ENCODE peak calls at places on chromosomes 7 and 10, in nine cellular contexts. T is left ventricle myocardium inferior, K is lower lobe of right lung, A is upper lobe of right lung, D is heart left ventricle, O is right cardiac atrium, H is esophagus squamous epithelium, U is hepatocyte, Q is fibroblast of lung. L is an unnamed sample.

GRCh38 chr10:72089618-72090017 is 1.3 kb upstream of the SPOCK2 start:
- DNase-seq in Q (peak; percentile 50), H (no peak), T (no peak), O (no peak), A (no peak), D (no peak), U (peak; percentile 52), K (no peak), L (no peak)

GRCh38 chr10:81027223-81027622 is 489.5 kb downstream of the SH2D4B start:
- DNase-seq in U (no peak), T (no peak), K (no peak), Q (no peak), H (no peak), A (no peak), D (no peak), O (no peak), L (no peak)

GRCh38 chr10:100811752-100812750 is 66.7 kb downstream of the PAX2 start:
- DNase-seq in U (no peak), D (no peak), O (no peak), A (peak; percentile 46), K (no peak), H (no peak), Q (no peak), T (no peak), L (no peak)

GRCh38 chr7:86598311-86598710 is 45.4 kb upstream of the GRM3 start:
- DNase-seq in K (no peak), Q (no peak), O (peak; percentile 48), D (no peak), U (peak; percentile 16), H (no peak), T (no peak), A (peak; percentile 51), L (no peak)

GRCh38 chr10:124688889-124689670 is 55.1 kb downstream of the FAM53B start:
- DNase-seq in Q (no peak), K (peak; percentile 14), D (no peak), U (no peak), T (no peak), O (peak; percentile 30), H (no peak), A (no peak), L (peak; percentile 45)

GRCh38 chr7:39645482-39646407 is 22.4 kb downstream of the RALA start:
- DNase-seq in D (no peak), T (no peak), A (no peak), Q (no peak), U (no peak), H (no peak), O (no peak), K (no peak), L (no peak)

GRCh38 chr10:43137701-43137970 is 609 bp upstream of the CSGALNACT2 start:
- DNase-seq in O (peak; percentile 82), A (peak; percentile 81), H (no peak), Q (peak; percentile 57), T (peak; percentile 52), U (peak; percentile 69), D (peak; percentile 60), K (peak; percentile 67), L (no peak)

GRCh38 chr10:122484276-122485060 is 23.1 kb downstream of the HTRA1 start:
- DNase-seq in A (no peak), D (no peak), Q (no peak), U (no peak), K (no peak), H (no peak), T (no peak), O (no peak), L (no peak)

GRCh38 chr10:9211228-9211627 is 1156.7 kb downstream of the GATA3 start:
- DNase-seq in D (no peak), Q (peak; percentile 9), U (no peak), A (no peak), K (no peak), O (no peak), T (no peak), H (no peak), L (no peak)

GRCh38 chr7:36684951-36685350 is 39.3 kb downstream of the AOAH start:
- DNase-seq in H (no peak), A (no peak), K (no peak), O (no peak), U (no peak), D (no peak), T (no peak), Q (no peak), L (no peak)

GRCh38 chr7:148821422-148821821 is 62.7 kb downstream of the EZH2 start:
- DNase-seq in O (no peak), D (no peak), U (no peak), T (no peak), Q (no peak), A (no peak), K (no peak), H (no peak), L (no peak)

GRCh38 chr7:91630581-91631370 is 249.7 kb downstream of the MTERF1 start:
- DNase-seq in K (no peak), O (no peak), D (no peak), U (no peak), T (no peak), H (no peak), Q (no peak), A (no peak), L (no peak)

GRCh38 chr7:106767073-106767472 is 98.0 kb upstream of the PIK3CG start:
- DNase-seq in T (no peak), Q (peak; percentile 28), O (no peak), U (no peak), K (no peak), H (no peak), A (no peak), D (no peak), L (no peak)

GRCh38 chr7:142434666-142435174 is 176.9 kb upstream of the PRSS58 start:
- DNase-seq in H (no peak), O (no peak), A (no peak), Q (no peak), U (no peak), K (no peak), D (no peak), T (no peak), L (no peak)

GRCh38 chr10:128867819-128868218 is 599.2 kb upstream of the MGMT start:
- DNase-seq in T (no peak), A (no peak), U (no peak), D (no peak), Q (no peak), K (no peak), O (no peak), H (no peak), L (no peak)

GRCh38 chr7:3232228-3232627 is 68.8 kb upstream of the SDK1 start:
- DNase-seq in H (no peak), A (no peak), D (no peak), K (no peak), Q (peak; percentile 57), O (no peak), U (no peak), T (no peak), L (no peak)

GRCh38 chr10:69838418-69838817 is 36.7 kb downstream of the COL13A1 start:
- DNase-seq in H (no peak), T (no peak), U (no peak), Q (no peak), A (no peak), D (no peak), O (no peak), K (no peak), L (no peak)
- H3K4me1 ChIP-seq in H (no peaks in the 10 kb centered on the region), T (peaks cover 12% of the 10 kb centered on the region), U (peaks cover 31% of the 10 kb centered on the region), Q (peaks cover 8% of the 10 kb centered on the region), A (no peaks in the 10 kb centered on the region), D (peaks cover 9% of the 10 kb centered on the region), O (peaks cover 4% of the 10 kb centered on the region), K (no peaks in the 10 kb centered on the region), L (no peaks in the 10 kb centered on the region)

GRCh38 chr10:22333667-22334282 is 11.5 kb upstream of the SPAG6 start:
- DNase-seq in D (no peak), A (no peak), O (peak; percentile 32), H (no peak), K (no peak), T (no peak), Q (no peak), U (no peak), L (no peak)

GRCh38 chr10:22334414-22335203 is 10.7 kb upstream of the SPAG6 start:
- DNase-seq in T (no peak), D (peak; percentile 25), Q (no peak), H (no peak), U (peak; percentile 66), A (no peak), K (no peak), O (peak; percentile 64), L (peak; percentile 2)

GRCh38 chr10:22338260-22338894 is 6.9 kb upstream of the SPAG6 start:
- DNase-seq in K (no peak), O (no peak), Q (no peak), H (no peak), A (no peak), U (no peak), T (no peak), D (no peak), L (no peak)

GRCh38 chr10:22333167-22333566 is 12.1 kb upstream of the SPAG6 start:
- DNase-seq in Q (no peak), U (no peak), T (no peak), A (no peak), D (no peak), H (no peak), O (no peak), K (no peak), L (no peak)

GRCh38 chr10:22335204-22335956 is 9.9 kb upstream of the SPAG6 start:
- DNase-seq in T (no peak), H (no peak), K (peak; percentile 71), Q (peak; percentile 62), U (peak; percentile 72), A (peak; percentile 76), O (peak; percentile 79), D (peak; percentile 32), L (peak; percentile 62)
- H3K27me3 ChIP-seq in T (peaks cover 69% of the 10 kb centered on the region), H (peaks cover 57% of the 10 kb centered on the region), K (peaks cover 65% of the 10 kb centered on the region), Q (peaks cover 48% of the 10 kb centered on the region), U (peaks cover 84% of the 10 kb centered on the region), A (peaks cover 60% of the 10 kb centered on the region), O (peaks cover 3% of the 10 kb centered on the region), D (peaks cover 41% of the 10 kb centered on the region), L (peaks cover 47% of the 10 kb centered on the region)

DNA sequence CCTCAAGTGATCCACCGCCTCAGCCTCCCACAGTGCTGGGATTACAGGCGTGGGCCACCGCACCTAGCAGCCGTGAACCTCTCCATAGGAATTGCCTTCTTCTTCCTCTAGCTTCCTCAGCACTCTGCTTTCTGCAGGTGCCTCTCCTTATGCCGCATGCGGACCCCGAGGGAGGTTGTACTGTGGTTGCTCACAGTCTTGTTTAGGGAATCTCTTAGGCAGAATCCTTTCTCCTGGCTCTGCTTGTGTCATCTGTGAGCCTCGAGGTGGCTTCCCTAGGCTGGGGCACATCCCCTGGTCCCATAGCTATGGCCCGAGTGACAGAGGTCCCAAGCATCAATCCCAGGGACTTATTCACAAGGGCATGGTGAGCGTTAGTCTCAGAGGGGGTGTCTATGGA is 33.2 kb upstream of the GIMAP8 start:
- DNase-seq in H (no peak), Q (no peak), D (no peak), A (no peak), U (no peak), K (no peak), T (no peak), O (no peak), L (no peak)
- H3K4me1 ChIP-seq in H (no peaks in the 10 kb centered on the region), Q (no peaks in the 10 kb centered on the region), D (no peaks in the 10 kb centered on the region), A (no peaks in the 10 kb centered on the region), U (no peaks in the 10 kb centered on the region), K (peaks cover 6% of the 10 kb centered on the region), T (peaks cover 4% of the 10 kb centered on the region), O (no peaks in the 10 kb centered on the region), L (no peaks in the 10 kb centered on the region)

DNA sequence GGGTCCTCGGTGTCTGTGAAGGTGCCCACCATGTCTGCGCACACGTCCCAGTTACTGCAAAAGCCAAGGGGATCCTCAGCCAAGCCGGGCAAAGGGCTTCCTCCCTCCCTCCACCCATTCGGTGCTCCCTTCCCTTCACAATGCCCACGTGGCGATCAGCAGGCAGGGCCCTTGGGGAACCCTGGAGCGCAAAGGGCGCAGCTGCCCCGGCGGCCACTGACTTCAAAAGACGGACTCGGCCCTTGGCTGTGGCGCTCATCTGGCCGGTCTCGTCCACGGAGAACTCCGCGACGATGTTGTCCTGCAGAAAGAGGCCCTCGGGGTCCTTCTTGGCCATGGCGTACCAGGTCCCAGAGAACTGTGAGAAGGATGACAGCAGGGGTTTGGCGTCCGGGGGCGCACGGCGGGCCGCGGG is 582 bp downstream of the RBP4 start:
- DNase-seq in U (peak; percentile 32), D (no peak), Q (no peak), T (no peak), A (no peak), K (no peak), O (peak; percentile 52), H (no peak), L (no peak)
- H3K27me3 ChIP-seq in U (peaks cover 16% of the 10 kb centered on the region), D (peaks cover 12% of the 10 kb centered on the region), Q (peaks cover 32% of the 10 kb centered on the region), T (peaks cover 63% of the 10 kb centered on the region), A (peaks cover 43% of the 10 kb centered on the region), K (peaks cover 45% of the 10 kb centered on the region), O (peaks cover 5% of the 10 kb centered on the region), H (peaks cover 8% of the 10 kb centered on the region), L (peaks cover 4% of the 10 kb centered on the region)

L was measured in effector memory CD4-positive, alpha-beta T cell.